ENCODE peak calls at places on chromosomes 6 and 20, in nine cellular contexts. F, D, O, Z, S, J, R, L and I are unnamed samples.
A peak's percentile ranks its signal among the peaks of the same experiment; 100 is the strongest.

GRCh38 chr6:33620158-33620583 is 951 bp upstream of the ITPR3 start:
- DNase-seq in F (peak; percentile 60), Z (no peak), J (peak; percentile 86), S (peak; percentile 53), L (peak; percentile 69), R (no peak), O (peak; percentile 71), D (peak; percentile 55), I (peak; percentile 76)

GRCh38 chr6:95725344-95725743 is 148.0 kb downstream of the MANEA start:
- DNase-seq in L (no peak), R (no peak), S (no peak), J (no peak), Z (no peak), F (no peak), O (no peak), D (no peak), I (no peak)

GRCh38 chr6:164303092-164304007 is 888.8 kb downstream of the QKI start:
- DNase-seq in R (no peak), D (no peak), L (peak; percentile 68), F (no peak), S (peak; percentile 38), J (no peak), O (no peak), Z (no peak), I (no peak)

GRCh38 chr20:17721802-17722486 is 22.2 kb downstream of the BANF2 start:
- DNase-seq in O (no peak), R (no peak), S (no peak), L (no peak), Z (no peak), D (peak; percentile 69), J (no peak), F (peak; percentile 11), I (peak; percentile 61)

GRCh38 chr6:150777731-150778130 is 87.8 kb upstream of the MTHFD1L start:
- DNase-seq in Z (no peak), O (no peak), F (no peak), S (no peak), J (no peak), L (no peak), R (no peak), D (no peak), I (no peak)

GRCh38 chr6:110881929-110882629 is 7.5 kb downstream of the AMD1 start:
- DNase-seq in F (no peak), L (no peak), D (no peak), S (no peak), R (no peak), J (no peak), Z (no peak), O (no peak), I (no peak)

GRCh38 chr20:32518593-32519366 is 66.4 kb downstream of the NOL4L start:
- DNase-seq in D (no peak), R (no peak), S (no peak), F (no peak), O (no peak), L (no peak), J (no peak), Z (no peak), I (peak; percentile 48)

GRCh38 chr6:102438181-102438580 is 1044.7 kb downstream of the GRIK2 start:
- DNase-seq in R (no peak), F (no peak), J (no peak), Z (no peak), D (no peak), S (no peak), L (no peak), O (no peak), I (no peak)

GRCh38 chr6:31836676-31837611 is 9.4 kb downstream of the HSPA1B start:
- DNase-seq in J (no peak), L (no peak), R (no peak), O (no peak), S (no peak), Z (no peak), F (no peak), D (peak; percentile 49), I (no peak)

GRCh38 chr20:11001767-11002540 is 328.2 kb upstream of the JAG1 start:
- DNase-seq in Z (no peak), S (peak; percentile 24), F (peak; percentile 74), J (no peak), D (peak; percentile 41), L (peak; percentile 59), O (no peak), R (no peak), I (no peak)

GRCh38 chr6:84410377-84410776 is 182.9 kb upstream of the CEP162 start:
- DNase-seq in L (no peak), D (no peak), R (no peak), Z (no peak), F (no peak), O (no peak), S (no peak), J (no peak), I (no peak)

GRCh38 chr20:61170521-61170920 is 81.5 kb upstream of the CDH4 start:
- DNase-seq in R (no peak), F (no peak), Z (no peak), L (no peak), O (no peak), D (no peak), J (no peak), S (no peak), I (peak; percentile 84)

GRCh38 chr6:35663447-35664235 is 25.1 kb downstream of the FKBP5 start:
- DNase-seq in F (peak; percentile 88), L (no peak), S (no peak), J (no peak), O (no peak), Z (no peak), R (peak; percentile 33), D (no peak), I (no peak)

GRCh38 chr6:35071347-35071994 is 69.7 kb downstream of the TCP11 start:
- DNase-seq in L (peak; percentile 14), F (no peak), Z (no peak), D (no peak), O (no peak), R (no peak), J (no peak), S (no peak), I (peak; percentile 68)

GRCh38 chr6:35370124-35370741 is 27.9 kb downstream of the PPARD start:
- DNase-seq in F (peak; percentile 45), D (peak; percentile 50), S (peak; percentile 91), O (peak; percentile 91), L (peak; percentile 96), R (no peak), Z (no peak), J (peak; percentile 84), I (no peak)

DNA sequence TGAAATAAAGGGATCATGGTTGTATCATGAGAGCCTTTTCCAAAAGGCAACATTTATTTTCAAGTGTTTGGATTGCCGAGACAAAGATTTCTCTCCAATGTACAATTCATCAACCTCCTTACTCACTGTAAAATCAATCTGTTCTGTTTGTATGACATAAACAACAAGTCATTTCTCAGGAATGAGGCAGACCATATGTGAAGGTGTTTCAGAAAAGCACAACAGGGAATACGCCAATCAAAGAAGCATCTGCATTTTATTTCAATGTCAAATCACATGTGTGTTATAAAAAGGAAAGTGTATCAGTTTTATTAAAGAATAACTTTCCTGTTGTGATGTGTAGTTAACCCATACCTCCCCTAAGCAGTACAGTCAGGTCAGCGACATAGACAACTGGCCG is 653.7 kb downstream of the TFAP2A start:
- DNase-seq in O (no peak), L (no peak), R (no peak), J (no peak), S (no peak), F (no peak), D (no peak), Z (no peak), I (no peak)
- H3K27me3 ChIP-seq in O (no peaks in the 10 kb centered on the region), L (no peaks in the 10 kb centered on the region), R (no peaks in the 10 kb centered on the region), J (no peaks in the 10 kb centered on the region), S (no peaks in the 10 kb centered on the region), F (no peaks in the 10 kb centered on the region), D (no peaks in the 10 kb centered on the region), Z (no peaks in the 10 kb centered on the region), I (no peaks in the 10 kb centered on the region)

GRCh38 chr6:89352329-89353117 is at the start of gene UBE2J1:
- DNase-seq in F (peak; percentile 71), D (peak; percentile 96), Z (no peak), S (peak; percentile 95), J (peak; percentile 99), O (peak; percentile 98), L (peak; percentile 97), R (peak; percentile 94), I (peak; percentile 94)
- TF ChIP-seq CTCF in F (no peak), D (no peak), Z (no peak), S (no peak), J (no peak), O (no peak), L (no peak), R (no peak), I (no peak)

DNA sequence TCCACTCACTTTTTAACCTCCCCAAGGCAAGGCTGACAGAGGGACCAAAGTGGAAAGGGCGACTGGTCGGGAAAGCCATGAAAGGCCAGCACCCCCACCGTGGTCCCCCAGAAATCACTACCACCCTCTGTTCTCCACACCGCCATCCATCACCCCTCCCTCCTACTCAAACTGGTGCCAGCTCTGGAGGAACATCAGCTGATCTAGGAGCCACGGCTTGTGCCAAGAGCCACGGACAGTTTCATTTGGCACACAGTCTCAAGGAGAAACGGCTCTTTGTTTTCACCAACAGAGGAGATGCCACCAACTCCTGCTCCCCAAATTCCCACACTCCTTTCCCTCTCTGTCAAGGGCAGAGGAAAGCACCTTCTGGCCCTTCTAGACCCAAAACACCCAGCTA is 26.0 kb downstream of the TBC1D7 start:
- DNase-seq in S (no peak), Z (no peak), D (no peak), L (no peak), R (no peak), O (no peak), F (no peak), J (no peak), I (peak; percentile 3)
- H3K27ac ChIP-seq in S (peak overlapping the region; percentile 77), Z (peak overlapping the region; percentile 90), D (peak overlapping the region; percentile 74), L (peak overlapping the region; percentile 46), R (no peak overlapping the region), O (peak overlapping the region; percentile 89), F (peak overlapping the region; percentile 76), J (peak overlapping the region; percentile 72), I (no peak overlapping the region)

DNA sequence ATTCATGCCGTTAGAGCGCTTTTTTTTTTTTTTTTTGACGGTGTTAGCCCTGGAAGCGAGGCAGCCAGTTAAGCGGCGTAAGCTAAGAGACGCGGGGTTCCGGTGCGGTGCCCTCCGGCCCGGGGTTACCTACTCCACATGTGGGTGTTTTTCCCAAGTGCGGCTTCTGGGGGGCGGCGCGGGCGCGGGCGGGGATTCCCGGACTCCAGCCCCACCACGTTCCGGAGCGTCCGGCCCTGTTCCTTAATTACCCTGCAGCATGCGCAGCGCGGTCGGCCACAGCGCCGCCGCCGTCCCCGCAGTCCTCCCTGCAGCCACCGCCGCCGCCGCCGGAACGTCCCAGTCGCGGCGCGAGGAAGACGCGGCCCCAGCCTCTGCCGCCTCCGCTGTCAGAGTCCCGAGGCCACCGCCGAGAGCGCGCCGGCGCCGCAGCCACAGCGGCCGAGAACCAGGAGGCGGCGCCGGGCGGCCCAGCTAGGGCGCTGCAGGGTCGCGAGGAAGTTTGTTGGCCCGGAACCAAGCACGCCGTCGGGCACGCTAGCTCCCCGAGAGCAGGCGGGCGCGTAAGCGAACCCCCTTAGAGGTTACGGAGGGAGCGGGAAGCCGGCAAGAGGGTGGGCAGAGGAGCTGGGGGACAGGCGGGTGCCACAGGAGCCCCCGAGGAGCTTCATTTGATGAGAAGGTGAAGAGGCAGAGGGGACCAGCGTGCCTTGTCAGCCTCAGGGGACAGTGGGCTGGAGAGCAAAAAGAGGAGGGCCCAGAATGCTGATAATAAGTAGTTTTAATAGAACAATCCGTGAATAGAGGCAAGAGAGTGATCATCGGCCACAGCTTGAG is 937 bp downstream of the COL19A1 start:
- DNase-seq in L (peak; percentile 78), D (peak; percentile 84), S (peak; percentile 33), F (peak; percentile 78), Z (no peak), O (peak; percentile 69), J (peak; percentile 79), R (peak; percentile 90), I (peak; percentile 90)
- H3K27me3 ChIP-seq in L (no peaks in the 10 kb centered on the region), D (peaks cover 5% of the 10 kb centered on the region), S (no peaks in the 10 kb centered on the region), F (no peaks in the 10 kb centered on the region), Z (no peaks in the 10 kb centered on the region), O (no peaks in the 10 kb centered on the region), J (peaks cover 50% of the 10 kb centered on the region), R (peaks cover 49% of the 10 kb centered on the region), I (peaks cover 12% of the 10 kb centered on the region)

GRCh38 chr20:20930500-20930899 is 175.7 kb downstream of the LINC00237 start:
- DNase-seq in F (no peak), L (no peak), J (no peak), R (no peak), Z (no peak), O (no peak), D (no peak), S (no peak), I (no peak)
- TF ChIP-seq CTCF in F (no peak), L (no peak), J (no peak), R (no peak), Z (no peak), O (no peak), D (no peak), S (no peak), I (no peak)